ENCODE peak calls at places on chromosomes 5 and 9, in four cellular contexts. One of them, this sample, is unnamed.

GRCh38 chr5:23352437-23352836 is 155.0 kb upstream of the PRDM9 start:
- DNase-seq in H1: peak
- DNase-seq in K562: no peak
- DNase-seq in IMR-90: no peak
- DNase-seq in this sample: no peak

GRCh38 chr9:81465468-81466002 is 223.8 kb downstream of the TLE1 start:
- DNase-seq in IMR-90: peak
- DNase-seq in K562: no peak
- DNase-seq in H1: no peak
- DNase-seq in this sample: no peak

GRCh38 chr9:127848756-127849504 is 5.5 kb downstream of the ENG start:
- DNase-seq in K562: no peak
- DNase-seq in H1: no peak
- DNase-seq in IMR-90: no peak
- DNase-seq in this sample: no peak

GRCh38 chr5:172855597-172856292 is 21.7 kb downstream of the ERGIC1 start:
- DNase-seq in H1: no peak
- DNase-seq in IMR-90: no peak
- DNase-seq in K562: no peak
- DNase-seq in this sample: no peak

GRCh38 chr5:151570512-151571269 is 20.4 kb downstream of the FAT2 start:
- DNase-seq in IMR-90: no peak
- DNase-seq in H1: peak
- DNase-seq in K562: no peak
- DNase-seq in this sample: no peak

GRCh38 chr9:78620303-78620702 is 323.4 kb downstream of the PSAT1 start:
- DNase-seq in IMR-90: peak
- DNase-seq in H1: no peak
- DNase-seq in K562: no peak
- DNase-seq in this sample: no peak

GRCh38 chr5:39656600-39656999 is 231.8 kb upstream of the DAB2 start:
- DNase-seq in IMR-90: no peak
- DNase-seq in K562: no peak
- DNase-seq in H1: no peak
- DNase-seq in this sample: no peak

GRCh38 chr9:134591573-134591981 is 50.0 kb upstream of the COL5A1 start:
- DNase-seq in IMR-90: no peak
- DNase-seq in K562: no peak
- DNase-seq in H1: no peak
- DNase-seq in this sample: no peak

GRCh38 chr9:99803694-99804093 is 18.0 kb upstream of the NR4A3 start:
- DNase-seq in IMR-90: peak
- DNase-seq in K562: no peak
- DNase-seq in H1: no peak
- DNase-seq in this sample: no peak

GRCh38 chr5:58458851-58459275 is 1.0 kb downstream of the PLK2 start:
- DNase-seq in IMR-90: no peak
- DNase-seq in K562: no peak
- DNase-seq in H1: no peak
- DNase-seq in this sample: no peak

GRCh38 chr9:38700695-38701094 is 19.2 kb downstream of the FAM240B start:
- DNase-seq in IMR-90: peak
- DNase-seq in H1: no peak
- DNase-seq in K562: no peak
- DNase-seq in this sample: no peak

GRCh38 chr5:159444441-159445082 is 114.3 kb upstream of the IL12B start:
- DNase-seq in K562: no peak
- DNase-seq in H1: no peak
- DNase-seq in IMR-90: peak
- DNase-seq in this sample: no peak

GRCh38 chr9:86097510-86098224 is 1.7 kb downstream of the GOLM1 start:
- DNase-seq in H1: no peak
- DNase-seq in IMR-90: no peak
- DNase-seq in K562: no peak
- DNase-seq in this sample: no peak

GRCh38 chr9:129746092-129746760 is 6.6 kb downstream of the PTGES start:
- DNase-seq in K562: no peak
- DNase-seq in H1: no peak
- DNase-seq in IMR-90: no peak
- DNase-seq in this sample: no peak

GRCh38 chr9:97573482-97574073 is 59.6 kb downstream of the TSTD2 start:
- DNase-seq in H1: no peak
- DNase-seq in IMR-90: peak
- DNase-seq in K562: no peak
- DNase-seq in this sample: no peak

GRCh38 chr9:109010676-109011655 is 2.3 kb downstream of the CTNNAL1 start:
- DNase-seq in IMR-90: peak
- DNase-seq in H1: no peak
- DNase-seq in K562: peak
- DNase-seq in this sample: no peak

GRCh38 chr5:171426266-171426665 is 6.8 kb downstream of the FGF18 start:
- DNase-seq in K562: no peak
- DNase-seq in H1: no peak
- DNase-seq in IMR-90: no peak
- DNase-seq in this sample: no peak

GRCh38 chr5:9820696-9821449 is 190.7 kb upstream of the TAS2R1 start:
- DNase-seq in IMR-90: peak
- DNase-seq in K562: no peak
- DNase-seq in H1: no peak
- DNase-seq in this sample: no peak

GRCh38 chr5:137051165-137051564 is 448.0 kb downstream of the SPOCK1 start:
- DNase-seq in K562: no peak
- DNase-seq in H1: no peak
- DNase-seq in IMR-90: peak
- DNase-seq in this sample: no peak

GRCh38 chr9:119905706-119906105 is 536.5 kb upstream of the BRINP1 start:
- DNase-seq in H1: no peak
- DNase-seq in IMR-90: no peak
- DNase-seq in K562: no peak
- DNase-seq in this sample: no peak

GRCh38 chr5:178642351-178642909 is 15.6 kb upstream of the CLK4 start:
- DNase-seq in K562: no peak
- DNase-seq in H1: no peak
- DNase-seq in IMR-90: peak
- DNase-seq in this sample: no peak

GRCh38 chr5:177141496-177141895 is 7.9 kb downstream of the NSD1 start:
- DNase-seq in H1: no peak
- DNase-seq in IMR-90: no peak
- DNase-seq in K562: no peak
- DNase-seq in this sample: no peak

GRCh38 chr5:60346391-60346790 is 353.6 kb downstream of the DEPDC1B start:
- DNase-seq in K562: no peak
- DNase-seq in H1: no peak
- DNase-seq in IMR-90: no peak
- DNase-seq in this sample: no peak

GRCh38 chr5:35890021-35890740 is 33.5 kb downstream of the IL7R start:
- DNase-seq in K562: no peak
- DNase-seq in IMR-90: peak
- DNase-seq in H1: no peak
- DNase-seq in this sample: no peak
- H3K27ac ChIP-seq in K562: no peak
- H3K27ac ChIP-seq in IMR-90: peak
- H3K27ac ChIP-seq in H1: no peak
- H3K27ac ChIP-seq in this sample: no peak

DNA sequence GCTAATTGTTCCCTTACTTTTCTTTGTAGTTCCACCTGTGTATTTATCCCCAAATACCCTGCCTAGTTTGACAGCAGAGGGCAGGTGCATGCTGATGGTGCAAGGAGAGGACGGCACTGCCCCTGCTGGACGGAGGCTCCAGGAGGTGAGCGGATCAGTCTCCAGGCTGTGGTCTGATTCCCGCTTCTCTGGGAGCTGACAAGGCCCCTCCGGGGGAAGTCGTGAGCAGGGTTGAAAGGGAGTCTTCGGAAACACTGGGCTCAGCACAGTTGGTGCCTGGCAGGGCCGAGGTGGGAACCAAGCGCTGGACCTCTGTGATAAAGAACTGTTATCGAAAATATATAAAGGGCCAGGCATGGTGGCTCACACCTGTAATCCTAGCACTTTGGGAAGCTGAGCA is 52.9 kb downstream of the RASGEF1C start:
- DNase-seq in K562: no peak
- DNase-seq in H1: peak
- DNase-seq in IMR-90: no peak
- DNase-seq in this sample: no peak
- TF ChIP-seq CHD1 in K562: no peak
- TF ChIP-seq CHD1 in H1: no peak
- TF ChIP-seq CHD1 in IMR-90: no peak
- TF ChIP-seq CHD1 in this sample: no peak

GRCh38 chr9:88533951-88534455 is 975 bp upstream of the NXNL2 start:
- DNase-seq in H1: peak
- DNase-seq in K562: peak
- DNase-seq in IMR-90: peak
- DNase-seq in this sample: no peak

GRCh38 chr9:88536951-88537742 is 2.2 kb downstream of the NXNL2 start:
- DNase-seq in IMR-90: no peak
- DNase-seq in H1: no peak
- DNase-seq in K562: no peak
- DNase-seq in this sample: no peak

GRCh38 chr9:88534456-88535225 is at the start of gene NXNL2:
- DNase-seq in H1: peak
- DNase-seq in IMR-90: peak
- DNase-seq in K562: peak
- DNase-seq in this sample: no peak

GRCh38 chr9:88535932-88536324 is 950 bp downstream of the NXNL2 start:
- DNase-seq in K562: no peak
- DNase-seq in H1: no peak
- DNase-seq in IMR-90: peak
- DNase-seq in this sample: no peak

GRCh38 chr9:88535226-88535931 is 401 bp downstream of the NXNL2 start:
- DNase-seq in H1: no peak
- DNase-seq in K562: peak
- DNase-seq in IMR-90: no peak
- DNase-seq in this sample: no peak
- H3K27ac ChIP-seq in H1: no peak
- H3K27ac ChIP-seq in K562: no peak
- H3K27ac ChIP-seq in IMR-90: peak
- H3K27ac ChIP-seq in this sample: no peak

GRCh38 chr9:113446323-113446740 is 17.2 kb upstream of the RGS3 start:
- DNase-seq in IMR-90: peak
- DNase-seq in K562: peak
- DNase-seq in H1: no peak
- DNase-seq in this sample: peak
- TF ChIP-seq CHD1 in IMR-90: no peak
- TF ChIP-seq CHD1 in K562: no peak
- TF ChIP-seq CHD1 in H1: no peak
- TF ChIP-seq CHD1 in this sample: no peak

GRCh38 chr9:133374612-133375115 is 1.2 kb downstream of the SURF4 start:
- DNase-seq in H1: no peak
- DNase-seq in IMR-90: peak
- DNase-seq in K562: no peak
- DNase-seq in this sample: no peak
- H3K27ac ChIP-seq in H1: no peak
- H3K27ac ChIP-seq in IMR-90: peak
- H3K27ac ChIP-seq in K562: peak
- H3K27ac ChIP-seq in this sample: peak

GRCh38 chr5:95711501-95712346 is 19.4 kb upstream of the RHOBTB3 start:
- DNase-seq in K562: peak
- DNase-seq in H1: peak
- DNase-seq in IMR-90: no peak
- DNase-seq in this sample: no peak
- TF ChIP-seq CHD1 in K562: peak
- TF ChIP-seq CHD1 in H1: no peak
- TF ChIP-seq CHD1 in IMR-90: no peak
- TF ChIP-seq CHD1 in this sample: no peak

DNA sequence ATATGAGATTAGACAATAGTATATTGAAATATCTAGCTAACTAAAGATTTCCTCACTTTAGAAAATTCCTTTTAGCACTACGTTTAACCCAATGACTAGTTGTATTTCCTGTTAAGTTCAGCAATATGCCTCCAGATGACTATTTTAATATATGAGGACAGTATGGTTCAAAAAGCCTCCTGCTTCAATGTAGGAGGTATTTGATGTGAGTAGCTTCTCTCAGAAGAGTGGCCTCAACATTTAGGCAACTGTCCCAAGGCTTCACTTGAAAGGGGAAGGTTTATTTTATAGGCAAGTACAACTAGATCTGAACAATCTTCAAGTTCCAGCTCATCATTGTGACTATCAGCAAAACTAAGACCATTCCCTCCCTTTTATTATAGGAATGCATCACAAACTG is 2.1 kb upstream of the MEF2C start:
- DNase-seq in K562: no peak
- DNase-seq in H1: no peak
- DNase-seq in IMR-90: no peak
- DNase-seq in this sample: no peak
- H3K27ac ChIP-seq in K562: peak
- H3K27ac ChIP-seq in H1: no peak
- H3K27ac ChIP-seq in IMR-90: no peak
- H3K27ac ChIP-seq in this sample: peak